ENCODE peak calls at places on chromosome 17, in five cellular contexts. C is fibroblast of pulmonary artery, Q is type B pancreatic cell, L is mesothelial cell of epicardium, M is RPMI7951. J is an unnamed sample.

GRCh38 chr17:34146440-34147043 is 108.5 kb upstream of the CCL2 start:
- DNase-seq in C (no peak), Q (no peak), L (peak; percentile 40), M (peak; percentile 5), J (no peak)

GRCh38 chr17:70313450-70313849 is 144.1 kb downstream of the KCNJ2 start:
- DNase-seq in C (no peak), Q (no peak), L (no peak), M (peak; percentile 7), J (no peak)

GRCh38 chr17:9363440-9364350 is 211.9 kb downstream of the STX8 start:
- DNase-seq in C (peak; percentile 31), Q (no peak), L (no peak), M (peak; percentile 29), J (peak; percentile 32)

GRCh38 chr17:2749058-2749783 is at the start of gene CCDC92B:
- DNase-seq in C (no peak), Q (no peak), L (no peak), M (no peak), J (no peak)

GRCh38 chr17:79220201-79220714 is 145.6 kb downstream of the ENGASE start:
- DNase-seq in C (no peak), Q (no peak), L (no peak), M (no peak), J (no peak)

GRCh38 chr17:29010586-29010985 is 4.8 kb upstream of the SEZ6 start:
- DNase-seq in C (no peak), Q (no peak), L (no peak), M (no peak), J (no peak)

GRCh38 chr17:78958556-78959191 is 21.0 kb downstream of the LGALS3BP start:
- DNase-seq in C (no peak), Q (no peak), L (no peak), M (peak; percentile 37), J (no peak)

GRCh38 chr17:74736423-74737298 is at the start of gene RAB37:
- DNase-seq in C (no peak), Q (no peak), L (no peak), M (no peak), J (no peak)

GRCh38 chr17:67105213-67105612 is 60.9 kb downstream of the CACNG1 start:
- DNase-seq in C (peak; percentile 68), Q (no peak), L (no peak), M (no peak), J (no peak)

GRCh38 chr17:62099532-62099931 is 34.5 kb upstream of the MED13 start:
- DNase-seq in C (no peak), Q (no peak), L (no peak), M (no peak), J (no peak)

GRCh38 chr17:1179635-1180433 is at the start of gene ABR:
- DNase-seq in C (peak; percentile 32), Q (no peak), L (peak; percentile 61), M (no peak), J (no peak)

GRCh38 chr17:46774108-46774737 is 44.3 kb downstream of the WNT3 start:
- DNase-seq in C (no peak), Q (no peak), L (no peak), M (no peak), J (no peak)

GRCh38 chr17:33369876-33370275 is 76.8 kb upstream of the ASIC2 start:
- DNase-seq in C (no peak), Q (no peak), L (no peak), M (no peak), J (no peak)